ENCODE peak calls at places on chromosomes 4 and X, in nine cellular contexts. One of them, this sample, is unnamed.

GRCh38 chr4:64508089-64508488 is 98.8 kb upstream of the TECRL start:
- DNase-seq in OCI-LY7: no peak
- DNase-seq in PC-9: no peak
- DNase-seq in heart left ventricle: no peak
- DNase-seq in Peyer's patch: no peak
- DNase-seq in hepatocyte: no peak
- DNase-seq in astrocyte of the cerebellum: no peak
- DNase-seq in HL-60: no peak
- DNase-seq in omental fat pad: no peak
- DNase-seq in this sample: no peak

GRCh38 chr4:42995343-42995944 is 102.9 kb downstream of the GRXCR1 start:
- DNase-seq in OCI-LY7: peak; percentile 27
- DNase-seq in PC-9: no peak
- DNase-seq in heart left ventricle: no peak
- DNase-seq in Peyer's patch: no peak
- DNase-seq in hepatocyte: peak; percentile 42
- DNase-seq in astrocyte of the cerebellum: peak; percentile 5
- DNase-seq in HL-60: peak; percentile 4
- DNase-seq in omental fat pad: no peak
- DNase-seq in this sample: no peak

GRCh38 chr4:156998500-156999174 is 27.0 kb upstream of the PDGFC start:
- DNase-seq in OCI-LY7: no peak
- DNase-seq in PC-9: peak; percentile 35
- DNase-seq in heart left ventricle: no peak
- DNase-seq in Peyer's patch: no peak
- DNase-seq in hepatocyte: no peak
- DNase-seq in astrocyte of the cerebellum: no peak
- DNase-seq in HL-60: no peak
- DNase-seq in omental fat pad: no peak
- DNase-seq in this sample: no peak

GRCh38 chrX:115584715-115585114 is 23.7 kb downstream of the PLS3 start:
- DNase-seq in OCI-LY7: no peak
- DNase-seq in PC-9: no peak
- DNase-seq in heart left ventricle: no peak
- DNase-seq in Peyer's patch: no peak
- DNase-seq in hepatocyte: no peak
- DNase-seq in astrocyte of the cerebellum: no peak
- DNase-seq in HL-60: no peak
- DNase-seq in omental fat pad: no peak
- DNase-seq in this sample: no peak

GRCh38 chr4:76084542-76084941 is 10.0 kb downstream of the ART3 start:
- DNase-seq in OCI-LY7: no peak
- DNase-seq in PC-9: no peak
- DNase-seq in heart left ventricle: no peak
- DNase-seq in Peyer's patch: no peak
- DNase-seq in hepatocyte: no peak
- DNase-seq in astrocyte of the cerebellum: no peak
- DNase-seq in HL-60: no peak
- DNase-seq in omental fat pad: no peak
- DNase-seq in this sample: no peak

GRCh38 chrX:68990948-68991347 is 162.1 kb downstream of the EFNB1 start:
- DNase-seq in OCI-LY7: no peak
- DNase-seq in PC-9: no peak
- DNase-seq in heart left ventricle: no peak
- DNase-seq in Peyer's patch: no peak
- DNase-seq in hepatocyte: no peak
- DNase-seq in astrocyte of the cerebellum: no peak
- DNase-seq in HL-60: no peak
- DNase-seq in omental fat pad: no peak
- DNase-seq in this sample: no peak

GRCh38 chr4:184348311-184349233 is 125.8 kb downstream of the IRF2 start:
- DNase-seq in OCI-LY7: peak; percentile 41
- DNase-seq in PC-9: peak; percentile 56
- DNase-seq in heart left ventricle: peak; percentile 50
- DNase-seq in Peyer's patch: no peak
- DNase-seq in hepatocyte: peak; percentile 87
- DNase-seq in astrocyte of the cerebellum: no peak
- DNase-seq in HL-60: no peak
- DNase-seq in omental fat pad: no peak
- DNase-seq in this sample: peak; percentile 85

GRCh38 chrX:15645266-15645665 is 19.3 kb downstream of the CLTRN start:
- DNase-seq in OCI-LY7: no peak
- DNase-seq in PC-9: no peak
- DNase-seq in heart left ventricle: no peak
- DNase-seq in Peyer's patch: no peak
- DNase-seq in hepatocyte: no peak
- DNase-seq in astrocyte of the cerebellum: no peak
- DNase-seq in HL-60: no peak
- DNase-seq in omental fat pad: no peak
- DNase-seq in this sample: no peak

GRCh38 chrX:10828640-10829039 is 208.3 kb upstream of the MID1 start:
- DNase-seq in OCI-LY7: no peak
- DNase-seq in PC-9: no peak
- DNase-seq in heart left ventricle: no peak
- DNase-seq in Peyer's patch: no peak
- DNase-seq in hepatocyte: no peak
- DNase-seq in astrocyte of the cerebellum: no peak
- DNase-seq in HL-60: no peak
- DNase-seq in omental fat pad: no peak
- DNase-seq in this sample: peak; percentile 9

GRCh38 chr4:80390178-80390577 is 54.6 kb downstream of the CFAP299 start:
- DNase-seq in OCI-LY7: no peak
- DNase-seq in PC-9: no peak
- DNase-seq in heart left ventricle: no peak
- DNase-seq in Peyer's patch: no peak
- DNase-seq in hepatocyte: no peak
- DNase-seq in astrocyte of the cerebellum: no peak
- DNase-seq in HL-60: no peak
- DNase-seq in omental fat pad: no peak
- DNase-seq in this sample: no peak

GRCh38 chrX:136039968-136040367 is 54.7 kb downstream of the SLC9A6 start:
- DNase-seq in OCI-LY7: no peak
- DNase-seq in PC-9: no peak
- DNase-seq in heart left ventricle: no peak
- DNase-seq in Peyer's patch: no peak
- DNase-seq in hepatocyte: no peak
- DNase-seq in astrocyte of the cerebellum: no peak
- DNase-seq in HL-60: no peak
- DNase-seq in omental fat pad: no peak
- DNase-seq in this sample: no peak

GRCh38 chr4:38117614-38118013 is 157.4 kb downstream of the PTTG2 start:
- DNase-seq in OCI-LY7: no peak
- DNase-seq in PC-9: no peak
- DNase-seq in heart left ventricle: no peak
- DNase-seq in Peyer's patch: no peak
- DNase-seq in hepatocyte: no peak
- DNase-seq in astrocyte of the cerebellum: no peak
- DNase-seq in HL-60: peak; percentile 20
- DNase-seq in omental fat pad: no peak
- DNase-seq in this sample: no peak

GRCh38 chr4:132317923-132318322 is 831.2 kb upstream of the PCDH10 start:
- DNase-seq in OCI-LY7: no peak
- DNase-seq in PC-9: no peak
- DNase-seq in heart left ventricle: no peak
- DNase-seq in Peyer's patch: no peak
- DNase-seq in hepatocyte: no peak
- DNase-seq in astrocyte of the cerebellum: no peak
- DNase-seq in HL-60: no peak
- DNase-seq in omental fat pad: no peak
- DNase-seq in this sample: no peak

GRCh38 chr4:99201687-99202086 is 17.4 kb downstream of the ADH6 start:
- DNase-seq in OCI-LY7: no peak
- DNase-seq in PC-9: no peak
- DNase-seq in heart left ventricle: no peak
- DNase-seq in Peyer's patch: no peak
- DNase-seq in hepatocyte: no peak
- DNase-seq in astrocyte of the cerebellum: no peak
- DNase-seq in HL-60: no peak
- DNase-seq in omental fat pad: no peak
- DNase-seq in this sample: no peak

GRCh38 chr4:145619639-145619996 is 433 bp downstream of the MMAA start:
- DNase-seq in OCI-LY7: no peak
- DNase-seq in PC-9: peak; percentile 40
- DNase-seq in heart left ventricle: peak; percentile 41
- DNase-seq in Peyer's patch: peak; percentile 36
- DNase-seq in hepatocyte: peak; percentile 75
- DNase-seq in astrocyte of the cerebellum: peak; percentile 28
- DNase-seq in HL-60: peak; percentile 31
- DNase-seq in omental fat pad: no peak
- DNase-seq in this sample: peak; percentile 82

DNA sequence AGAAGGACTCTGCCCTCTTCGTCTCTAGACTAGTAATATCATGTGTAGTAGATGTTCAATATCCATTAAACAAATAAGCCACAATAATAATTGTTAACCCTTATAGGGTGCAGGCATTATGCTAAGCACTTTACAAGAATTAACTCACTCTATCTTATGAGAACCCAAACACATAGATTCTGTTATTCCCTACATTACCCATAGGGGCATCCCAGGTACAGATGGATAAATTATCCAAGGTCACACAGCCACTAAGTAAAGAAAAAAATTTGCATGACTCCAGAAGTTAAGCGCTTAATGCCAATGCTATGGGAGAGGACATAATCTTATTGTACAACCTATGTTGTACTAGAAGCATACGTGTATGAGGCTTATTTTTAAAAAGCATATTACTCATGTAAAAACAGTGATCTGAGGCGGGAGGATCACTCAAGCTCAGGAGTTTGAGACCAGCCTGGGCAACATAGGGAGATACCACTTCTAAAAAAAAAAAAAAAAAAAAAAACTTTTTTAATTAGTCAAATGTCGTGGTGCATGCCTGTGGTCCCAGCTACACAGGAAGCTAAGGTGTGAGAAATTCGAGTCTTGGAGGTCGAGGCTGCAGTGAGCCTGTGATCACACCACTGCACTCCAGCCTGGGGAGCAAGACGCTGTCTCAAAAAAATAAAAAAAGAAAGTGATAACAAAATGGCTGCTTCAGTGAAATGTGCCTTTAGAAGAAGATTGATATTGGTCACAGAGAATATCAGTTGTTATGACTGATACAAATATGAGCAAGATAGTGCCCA is 13.6 kb downstream of the LDB2 start:
- DNase-seq in OCI-LY7: no peak
- DNase-seq in PC-9: no peak
- DNase-seq in heart left ventricle: no peak
- DNase-seq in Peyer's patch: no peak
- DNase-seq in hepatocyte: no peak
- DNase-seq in astrocyte of the cerebellum: no peak
- DNase-seq in HL-60: no peak
- DNase-seq in omental fat pad: no peak
- DNase-seq in this sample: no peak
- TF ChIP-seq CTCF in OCI-LY7: no peak
- TF ChIP-seq CTCF in PC-9: peak; percentile 31
- TF ChIP-seq CTCF in heart left ventricle: peak; percentile 13
- TF ChIP-seq CTCF in Peyer's patch: no peak
- TF ChIP-seq CTCF in hepatocyte: no peak
- TF ChIP-seq CTCF in astrocyte of the cerebellum: no peak
- TF ChIP-seq CTCF in HL-60: no peak
- TF ChIP-seq CTCF in omental fat pad: no peak
- TF ChIP-seq CTCF in this sample: no peak

DNA sequence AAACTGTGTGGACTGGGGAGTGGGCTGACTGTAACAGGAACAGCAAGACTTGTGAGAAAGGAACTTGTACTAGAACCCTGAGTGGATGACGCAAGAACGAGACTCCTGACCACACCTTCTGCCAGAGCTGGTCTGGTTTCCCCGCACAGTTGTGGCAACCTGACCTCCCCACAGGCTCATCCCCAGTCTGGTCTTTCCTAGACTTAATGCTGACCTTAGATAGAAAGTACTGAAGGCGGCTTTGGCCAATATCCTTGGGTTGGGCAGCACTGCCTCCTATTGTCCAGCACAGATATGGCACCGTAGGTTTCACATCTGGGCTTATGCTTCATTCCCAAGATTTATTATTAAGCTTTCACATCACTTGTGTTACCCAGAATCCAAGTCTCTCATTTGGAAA is 137.8 kb upstream of the FRG1 start:
- DNase-seq in OCI-LY7: no peak
- DNase-seq in PC-9: no peak
- DNase-seq in heart left ventricle: no peak
- DNase-seq in Peyer's patch: no peak
- DNase-seq in hepatocyte: no peak
- DNase-seq in astrocyte of the cerebellum: no peak
- DNase-seq in HL-60: peak; percentile 51
- DNase-seq in omental fat pad: no peak
- DNase-seq in this sample: no peak
- TF ChIP-seq CTCF in OCI-LY7: no peak
- TF ChIP-seq CTCF in PC-9: no peak
- TF ChIP-seq CTCF in heart left ventricle: no peak
- TF ChIP-seq CTCF in Peyer's patch: no peak
- TF ChIP-seq CTCF in hepatocyte: peak; percentile 13
- TF ChIP-seq CTCF in astrocyte of the cerebellum: no peak
- TF ChIP-seq CTCF in HL-60: peak; percentile 41
- TF ChIP-seq CTCF in omental fat pad: no peak
- TF ChIP-seq CTCF in this sample: no peak

GRCh38 chrX:42098897-42099296 is 175.5 kb upstream of the CASK start:
- DNase-seq in OCI-LY7: no peak
- DNase-seq in PC-9: no peak
- DNase-seq in heart left ventricle: peak; percentile 39
- DNase-seq in Peyer's patch: no peak
- DNase-seq in hepatocyte: no peak
- DNase-seq in astrocyte of the cerebellum: no peak
- DNase-seq in HL-60: no peak
- DNase-seq in omental fat pad: no peak
- DNase-seq in this sample: no peak
- TF ChIP-seq CTCF in OCI-LY7: no peak
- TF ChIP-seq CTCF in PC-9: no peak
- TF ChIP-seq CTCF in heart left ventricle: no peak
- TF ChIP-seq CTCF in Peyer's patch: no peak
- TF ChIP-seq CTCF in hepatocyte: no peak
- TF ChIP-seq CTCF in astrocyte of the cerebellum: no peak
- TF ChIP-seq CTCF in HL-60: no peak
- TF ChIP-seq CTCF in omental fat pad: no peak
- TF ChIP-seq CTCF in this sample: no peak

GRCh38 chr4:2754848-2755820 is 1.0 kb downstream of the TNIP2 start:
- DNase-seq in OCI-LY7: no peak
- DNase-seq in PC-9: no peak
- DNase-seq in heart left ventricle: peak; percentile 30
- DNase-seq in Peyer's patch: no peak
- DNase-seq in hepatocyte: no peak
- DNase-seq in astrocyte of the cerebellum: no peak
- DNase-seq in HL-60: no peak
- DNase-seq in omental fat pad: no peak
- DNase-seq in this sample: no peak

GRCh38 chr4:2753444-2753843 is 2.7 kb downstream of the TNIP2 start:
- DNase-seq in OCI-LY7: no peak
- DNase-seq in PC-9: no peak
- DNase-seq in heart left ventricle: peak; percentile 23
- DNase-seq in Peyer's patch: no peak
- DNase-seq in hepatocyte: no peak
- DNase-seq in astrocyte of the cerebellum: no peak
- DNase-seq in HL-60: no peak
- DNase-seq in omental fat pad: no peak
- DNase-seq in this sample: no peak

GRCh38 chr4:2757426-2757825 is 1.3 kb upstream of the TNIP2 start:
- DNase-seq in OCI-LY7: no peak
- DNase-seq in PC-9: no peak
- DNase-seq in heart left ventricle: no peak
- DNase-seq in Peyer's patch: no peak
- DNase-seq in hepatocyte: no peak
- DNase-seq in astrocyte of the cerebellum: no peak
- DNase-seq in HL-60: no peak
- DNase-seq in omental fat pad: no peak
- DNase-seq in this sample: no peak

GRCh38 chr4:2756691-2757350 is 685 bp upstream of the TNIP2 start:
- DNase-seq in OCI-LY7: no peak
- DNase-seq in PC-9: no peak
- DNase-seq in heart left ventricle: no peak
- DNase-seq in Peyer's patch: no peak
- DNase-seq in hepatocyte: no peak
- DNase-seq in astrocyte of the cerebellum: no peak
- DNase-seq in HL-60: no peak
- DNase-seq in omental fat pad: no peak
- DNase-seq in this sample: no peak

GRCh38 chr4:2755821-2756690 is at the start of gene TNIP2:
- DNase-seq in OCI-LY7: peak; percentile 80
- DNase-seq in PC-9: peak; percentile 62
- DNase-seq in heart left ventricle: peak; percentile 92
- DNase-seq in Peyer's patch: peak; percentile 81
- DNase-seq in hepatocyte: peak; percentile 92
- DNase-seq in astrocyte of the cerebellum: no peak
- DNase-seq in HL-60: peak; percentile 61
- DNase-seq in omental fat pad: no peak
- DNase-seq in this sample: peak; percentile 92
- TF ChIP-seq CTCF in OCI-LY7: no peak
- TF ChIP-seq CTCF in PC-9: no peak
- TF ChIP-seq CTCF in heart left ventricle: peak; percentile 30
- TF ChIP-seq CTCF in Peyer's patch: peak; percentile 29
- TF ChIP-seq CTCF in hepatocyte: peak; percentile 38
- TF ChIP-seq CTCF in astrocyte of the cerebellum: peak; percentile 41
- TF ChIP-seq CTCF in HL-60: no peak
- TF ChIP-seq CTCF in omental fat pad: no peak
- TF ChIP-seq CTCF in this sample: peak; percentile 44

This sample was measured in transverse colon.